ENCODE peak calls at places on chromosomes 1 and 21, in nine cellular contexts. L, O, T, D, E, G, A, B and Y are unnamed samples.

GRCh38 chr1:223029985-223030769 is 112.9 kb downstream of the TLR5 start:
- DNase-seq in L (no peak), O (no peak), T (no peak), D (no peak), E (no peak), G (no peak), A (no peak), B (no peak), Y (no peak)

GRCh38 chr1:66147226-66147625 is 354.5 kb downstream of the PDE4B start:
- DNase-seq in L (no peak), O (no peak), T (no peak), D (no peak), E (no peak), G (no peak), A (no peak), B (no peak), Y (no peak)

GRCh38 chr1:119742193-119742592 is 26.5 kb downstream of the HMGCS2 start:
- DNase-seq in L (no peak), O (no peak), T (no peak), D (no peak), E (no peak), G (no peak), A (no peak), B (no peak), Y (no peak)

GRCh38 chr1:64183985-64184440 is 19.4 kb upstream of the UBE2U start:
- DNase-seq in L (no peak), O (no peak), T (no peak), D (no peak), E (no peak), G (no peak), A (no peak), B (no peak), Y (no peak)

GRCh38 chr21:28805885-28806284 is 186.8 kb downstream of the LTN1 start:
- DNase-seq in L (peak), O (no peak), T (no peak), D (no peak), E (no peak), G (no peak), A (no peak), B (no peak), Y (no peak)

GRCh38 chr1:183234660-183235476 is 48.8 kb downstream of the LAMC2 start:
- DNase-seq in L (peak), O (no peak), T (peak), D (peak), E (no peak), G (peak), A (peak), B (peak), Y (peak)

GRCh38 chr1:165549908-165550480 is 6.2 kb downstream of the LRRC52 start:
- DNase-seq in L (no peak), O (no peak), T (no peak), D (no peak), E (no peak), G (no peak), A (no peak), B (no peak), Y (no peak)

GRCh38 chr1:171985639-171986038 is 144.3 kb downstream of the DNM3 start:
- DNase-seq in L (no peak), O (no peak), T (no peak), D (no peak), E (no peak), G (no peak), A (no peak), B (no peak), Y (peak)

DNA sequence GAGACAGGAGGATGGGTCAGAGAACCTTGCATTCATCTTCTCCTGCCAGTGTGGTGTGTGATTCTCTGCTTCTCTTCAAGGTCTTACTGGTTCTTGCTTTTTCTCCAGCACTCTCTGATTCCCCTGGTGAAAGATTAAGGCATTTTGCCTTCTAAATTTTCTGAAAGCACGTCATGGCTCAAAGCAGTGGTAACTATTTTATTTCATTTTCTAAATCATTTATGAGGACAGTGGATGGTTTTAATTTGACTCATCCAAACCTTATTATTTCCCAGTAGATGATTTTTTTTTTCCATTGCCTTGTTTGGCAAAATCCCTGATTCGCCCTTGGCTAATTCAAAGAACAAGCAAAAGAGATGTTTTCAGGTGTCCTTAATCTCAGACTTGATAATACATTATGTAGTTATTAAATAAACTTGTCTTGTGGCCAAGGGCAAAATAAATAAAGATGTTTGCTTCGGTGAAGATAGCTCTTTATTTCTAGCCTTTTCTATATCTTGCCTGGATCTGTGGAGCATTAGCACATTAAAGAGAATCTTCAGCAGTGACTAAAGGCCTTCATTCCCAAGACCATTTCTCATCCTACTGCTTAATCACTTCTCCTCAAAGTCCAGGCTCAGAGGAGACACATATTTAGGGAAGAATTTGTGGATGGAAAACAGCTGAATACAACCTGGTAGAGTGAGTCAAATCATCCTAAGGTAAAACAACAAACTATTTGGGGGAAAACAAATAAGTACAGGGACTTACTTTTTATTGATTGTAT is 359.8 kb downstream of the DUSP10 start:
- DNase-seq in L (no peak), O (no peak), T (no peak), D (no peak), E (no peak), G (no peak), A (no peak), B (no peak), Y (no peak)
- TF ChIP-seq POLR2A in L (no peak), O (no peak), T (no peak), D (no peak), E (no peak), G (no peak), A (no peak), B (no peak), Y (no peak)

DNA sequence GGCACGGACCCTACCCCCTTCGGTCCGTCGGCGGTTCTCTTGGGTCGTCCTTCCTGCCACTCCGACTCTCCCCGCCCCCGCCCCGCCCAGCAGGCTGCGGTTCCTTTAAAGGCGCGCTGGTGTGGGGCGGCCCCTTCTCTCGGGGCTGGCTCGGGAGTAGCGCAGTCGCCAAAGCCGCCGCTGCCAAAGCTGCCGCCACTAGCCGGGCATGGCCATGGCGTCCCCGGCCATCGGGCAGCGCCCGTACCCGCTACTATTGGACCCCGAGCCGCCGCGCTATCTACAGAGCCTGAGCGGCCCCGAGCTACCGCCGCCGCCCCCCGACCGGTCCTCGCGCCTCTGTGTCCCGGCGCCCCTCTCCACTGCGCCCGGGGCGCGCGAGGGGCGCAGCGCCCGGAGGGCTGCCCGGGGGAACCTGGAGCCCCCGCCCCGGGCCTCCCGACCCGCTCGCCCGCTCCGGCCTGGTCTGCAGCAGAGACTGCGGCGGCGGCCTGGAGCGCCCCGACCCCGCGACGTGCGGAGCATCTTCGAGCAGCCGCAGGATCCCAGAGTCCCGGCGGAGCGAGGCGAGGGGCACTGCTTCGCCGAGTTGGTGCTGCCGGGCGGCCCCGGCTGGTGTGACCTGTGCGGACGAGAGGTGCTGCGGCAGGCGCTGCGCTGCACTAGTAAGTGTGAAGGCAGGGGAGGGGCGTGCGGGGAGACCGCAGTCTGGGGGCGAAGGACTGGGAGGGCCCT is at the start of gene RASSF5:
- DNase-seq in L (peak), O (peak), T (peak), D (peak), E (peak), G (peak), A (peak), B (peak), Y (peak)
- TF ChIP-seq POLR2A in L (peak), O (no peak), T (peak), D (peak), E (peak), G (peak), A (no peak), B (peak), Y (peak)

GRCh38 chr1:52842643-52843310 is at the start of gene ZYG11A:
- DNase-seq in L (peak), O (peak), T (peak), D (peak), E (peak), G (peak), A (peak), B (peak), Y (peak)
- TF ChIP-seq POLR2A in L (no peak), O (no peak), T (no peak), D (peak), E (no peak), G (no peak), A (no peak), B (no peak), Y (no peak)

GRCh38 chr1:2302292-2302925 is 74.3 kb downstream of the SKI start:
- DNase-seq in L (no peak), O (no peak), T (no peak), D (no peak), E (no peak), G (no peak), A (no peak), B (no peak), Y (no peak)

GRCh38 chr1:2300851-2301606 is 72.9 kb downstream of the SKI start:
- DNase-seq in L (no peak), O (peak), T (peak), D (no peak), E (peak), G (no peak), A (peak), B (peak), Y (peak)

GRCh38 chr1:2298685-2299673 is 70.9 kb downstream of the SKI start:
- DNase-seq in L (no peak), O (no peak), T (no peak), D (no peak), E (no peak), G (no peak), A (no peak), B (no peak), Y (no peak)

GRCh38 chr1:2301607-2302291 is 73.6 kb downstream of the SKI start:
- DNase-seq in L (no peak), O (no peak), T (no peak), D (no peak), E (no peak), G (no peak), A (no peak), B (no peak), Y (no peak)

GRCh38 chr1:2300004-2300771 is 72.1 kb downstream of the SKI start:
- DNase-seq in L (no peak), O (peak), T (peak), D (no peak), E (peak), G (no peak), A (peak), B (no peak), Y (peak)
- TF ChIP-seq POLR2A in L (no peak), O (peak), T (no peak), D (no peak), E (peak), G (no peak), A (no peak), B (no peak), Y (no peak)

GRCh38 chr1:227312364-227313025 is 5.8 kb downstream of the CDC42BPA start:
- DNase-seq in L (no peak), O (no peak), T (no peak), D (no peak), E (no peak), G (no peak), A (no peak), B (no peak), Y (no peak)
- TF ChIP-seq POLR2A in L (no peak), O (no peak), T (no peak), D (no peak), E (no peak), G (no peak), A (no peak), B (no peak), Y (no peak)

DNA sequence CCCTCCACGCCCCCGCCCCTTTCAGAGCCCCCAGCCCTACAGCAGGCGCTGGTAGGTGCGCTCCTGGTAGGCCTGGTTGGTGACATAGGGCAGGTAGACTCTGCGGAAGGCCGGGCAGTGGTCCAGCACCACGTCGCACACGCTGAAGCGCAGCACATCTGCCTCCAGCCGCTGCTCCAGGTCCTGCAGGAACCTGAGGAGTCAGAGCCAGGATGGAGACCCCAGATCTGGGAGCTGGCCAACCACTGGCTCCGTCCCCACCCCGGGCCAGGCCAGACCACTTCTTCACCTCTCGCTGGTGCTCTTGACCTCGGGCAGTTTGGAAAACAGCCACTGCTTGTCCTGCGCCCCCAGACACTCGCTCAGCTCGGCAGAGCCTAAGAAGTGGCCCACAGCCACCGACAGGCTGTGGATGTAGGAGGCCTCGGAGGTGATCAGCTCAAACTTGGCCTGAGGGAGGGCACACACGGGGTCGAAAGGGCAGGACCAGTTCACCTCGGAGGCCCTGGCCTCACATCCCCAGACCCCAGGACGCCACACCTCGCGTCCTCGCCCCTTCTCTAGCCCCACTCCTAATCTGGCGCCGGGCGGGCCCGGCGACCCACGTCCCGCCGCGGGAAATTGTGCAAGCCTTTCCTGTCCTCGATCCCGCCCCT is 6.4 kb downstream of the ARHGEF19 start:
- DNase-seq in L (no peak), O (no peak), T (no peak), D (no peak), E (peak), G (peak), A (no peak), B (no peak), Y (no peak)
- TF ChIP-seq POLR2A in L (no peak), O (no peak), T (no peak), D (no peak), E (no peak), G (peak), A (no peak), B (no peak), Y (no peak)

GRCh38 chr1:103529746-103530145 is 4.2 kb downstream of the RNPC3 start:
- DNase-seq in L (no peak), O (no peak), T (no peak), D (peak), E (peak), G (no peak), A (no peak), B (peak), Y (peak)

GRCh38 chr1:103527331-103527730 is 1.8 kb downstream of the RNPC3 start:
- DNase-seq in L (no peak), O (no peak), T (no peak), D (no peak), E (no peak), G (no peak), A (no peak), B (no peak), Y (no peak)

GRCh38 chr1:103523346-103523745 is 2.2 kb upstream of the RNPC3 start:
- DNase-seq in L (no peak), O (no peak), T (no peak), D (no peak), E (no peak), G (no peak), A (no peak), B (no peak), Y (no peak)

GRCh38 chr1:103525114-103525606 is 339 bp upstream of the RNPC3 start:
- DNase-seq in L (no peak), O (no peak), T (no peak), D (peak), E (peak), G (peak), A (no peak), B (no peak), Y (peak)

GRCh38 chr1:103525607-103526507 is at the start of gene RNPC3:
- DNase-seq in L (peak), O (peak), T (peak), D (peak), E (peak), G (peak), A (peak), B (peak), Y (peak)
- TF ChIP-seq POLR2A in L (peak), O (peak), T (peak), D (no peak), E (no peak), G (no peak), A (no peak), B (peak), Y (peak)

GRCh38 chr1:234608720-234609527 is 1.1 kb downstream of the IRF2BP2 start:
- DNase-seq in L (peak), O (no peak), T (peak), D (no peak), E (peak), G (peak), A (peak), B (peak), Y (peak)
- TF ChIP-seq POLR2A in L (no peak), O (peak), T (peak), D (no peak), E (peak), G (no peak), A (no peak), B (peak), Y (no peak)

GRCh38 chr1:31412205-31412604 is 808 bp upstream of the SERINC2 start:
- DNase-seq in L (no peak), O (no peak), T (no peak), D (no peak), E (no peak), G (no peak), A (no peak), B (no peak), Y (no peak)

GRCh38 chr1:31408788-31409318 is 4.2 kb upstream of the SERINC2 start:
- DNase-seq in L (no peak), O (no peak), T (no peak), D (no peak), E (no peak), G (no peak), A (no peak), B (no peak), Y (no peak)

GRCh38 chr1:31412732-31413404 is at the start of gene SERINC2:
- DNase-seq in L (no peak), O (peak), T (peak), D (peak), E (peak), G (no peak), A (peak), B (peak), Y (peak)

GRCh38 chr1:31410871-31411270 is 2.1 kb upstream of the SERINC2 start:
- DNase-seq in L (no peak), O (no peak), T (no peak), D (no peak), E (no peak), G (no peak), A (no peak), B (no peak), Y (peak)

GRCh38 chr1:31409946-31410858 is 2.8 kb upstream of the SERINC2 start:
- DNase-seq in L (no peak), O (no peak), T (no peak), D (no peak), E (no peak), G (no peak), A (no peak), B (no peak), Y (peak)
- TF ChIP-seq POLR2A in L (no peak), O (no peak), T (no peak), D (no peak), E (no peak), G (no peak), A (no peak), B (no peak), Y (peak)

GRCh38 chr1:201468501-201468843 is 516 bp downstream of the PHLDA3 start:
- DNase-seq in L (no peak), O (peak), T (no peak), D (no peak), E (no peak), G (peak), A (peak), B (peak), Y (peak)
- TF ChIP-seq POLR2A in L (no peak), O (no peak), T (no peak), D (no peak), E (no peak), G (no peak), A (no peak), B (no peak), Y (no peak)